ENCODE peak calls at places on chromosomes 16 and 17, in four cellular contexts. Z is amygdala; W is stimulated activated CD4-positive, alpha-beta T cell treated with anti-CD3 and anti-CD28 coated beads, Interleukin-1b, Interleukin-23, amount 100 ng/mL, for 24 hours; G is memory B cell. X is an unnamed sample.

GRCh38 chr16:62135903-62136302 is 99.7 kb upstream of the CDH8 start:
- DNase-seq in Z (no peak), W (no peak), G (no peak), X (no peak)

GRCh38 chr16:77212736-77213541 is 13.7 kb downstream of the SYCE1L start:
- DNase-seq in Z (no peak), W (peak; percentile 66), G (peak; percentile 69), X (no peak)

GRCh38 chr17:33564146-33564545 is 271.1 kb upstream of the ASIC2 start:
- DNase-seq in Z (no peak), W (no peak), G (no peak), X (no peak)

GRCh38 chr17:60173304-60173807 is 23.6 kb downstream of the CA4 start:
- DNase-seq in Z (no peak), W (no peak), G (no peak), X (no peak)

GRCh38 chr16:54193656-54194007 is 93.0 kb downstream of the IRX3 start:
- DNase-seq in Z (peak; percentile 13), W (peak; percentile 13), G (no peak), X (peak; percentile 42)

GRCh38 chr17:63647065-63647725 is 25.0 kb downstream of the MAP3K3 start:
- DNase-seq in Z (no peak), W (no peak), G (no peak), X (no peak)

GRCh38 chr16:29663020-29663828 is at the start of gene SPN:
- DNase-seq in Z (no peak), W (peak; percentile 30), G (no peak), X (no peak)

GRCh38 chr16:27444015-27444414 is 42.0 kb downstream of the IL21R start:
- DNase-seq in Z (no peak), W (no peak), G (no peak), X (no peak)

GRCh38 chr16:67015317-67015731 is 13.6 kb upstream of the CBFB start:
- DNase-seq in Z (no peak), W (no peak), G (no peak), X (no peak)

GRCh38 chr16:78926723-78927200 is 673.8 kb downstream of the MAF start:
- DNase-seq in Z (no peak), W (no peak), G (no peak), X (no peak)

GRCh38 chr17:44960654-44961053 is 7.4 kb downstream of the C1QL1 start:
- DNase-seq in Z (no peak), W (no peak), G (no peak), X (no peak)

GRCh38 chr17:75738218-75738802 is 17.1 kb downstream of the ITGB4 start:
- DNase-seq in Z (peak; percentile 14), W (no peak), G (no peak), X (no peak)

GRCh38 chr16:26453215-26453614 is 613.5 kb upstream of the C16orf82 start:
- DNase-seq in Z (no peak), W (no peak), G (no peak), X (no peak)

GRCh38 chr16:85554114-85554790 is 58.9 kb upstream of the GSE1 start:
- DNase-seq in Z (peak; percentile 46), W (peak; percentile 74), G (peak; percentile 75), X (peak; percentile 79)

GRCh38 chr17:45398800-45399199 is 33.9 kb downstream of the ARHGAP27 start:
- DNase-seq in Z (no peak), W (no peak), G (no peak), X (no peak)

GRCh38 chr17:7137182-7137943 is 22.7 kb upstream of the ASGR2 start:
- DNase-seq in Z (no peak), W (no peak), G (no peak), X (no peak)

GRCh38 chr16:24906199-24906808 is 60.5 kb downstream of the SLC5A11 start:
- DNase-seq in Z (no peak), W (no peak), G (no peak), X (peak; percentile 20)

GRCh38 chr16:61323456-61323855 is 712.8 kb downstream of the CDH8 start:
- DNase-seq in Z (no peak), W (no peak), G (no peak), X (no peak)

GRCh38 chr17:9987779-9988585 is 82.9 kb upstream of the RCVRN start:
- DNase-seq in Z (no peak), W (no peak), G (peak; percentile 8), X (peak; percentile 50)

GRCh38 chr17:82805823-82806222 is 34.0 kb downstream of the ZNF750 start:
- DNase-seq in Z (no peak), W (no peak), G (no peak), X (no peak)

GRCh38 chr16:87806246-87806607 is 40.4 kb upstream of the KLHDC4 start:
- DNase-seq in Z (no peak), W (no peak), G (no peak), X (no peak)

GRCh38 chr17:80253631-80254395 is 6.8 kb upstream of the RNF213 start:
- DNase-seq in Z (no peak), W (no peak), G (no peak), X (no peak)

GRCh38 chr17:66682293-66682692 is 152.6 kb upstream of the CACNG5 start:
- DNase-seq in Z (peak; percentile 24), W (no peak), G (no peak), X (no peak)

GRCh38 chr17:48601184-48601527 is 3.6 kb downstream of the HOXB6 start:
- DNase-seq in Z (no peak), W (no peak), G (no peak), X (no peak)

GRCh38 chr16:16141784-16142396 is 81.4 kb downstream of the ABCC6 start:
- DNase-seq in Z (no peak), W (no peak), G (no peak), X (no peak)

GRCh38 chr17:965311-965989 is 14.1 kb downstream of the NXN start:
- DNase-seq in Z (no peak), W (no peak), G (no peak), X (no peak)

GRCh38 chr16:19415461-19415860 is 2.2 kb upstream of the TMC5 start:
- DNase-seq in Z (no peak), W (no peak), G (no peak), X (no peak)

GRCh38 chr17:77451894-77452852 is 311.4 kb downstream of the SEC14L1 start:
- DNase-seq in Z (peak; percentile 66), W (no peak), G (no peak), X (no peak)

GRCh38 chr17:48542956-48543853 is 1.7 kb downstream of the HOXB2 start:
- DNase-seq in Z (no peak), W (peak; percentile 50), G (peak; percentile 38), X (peak; percentile 57)

GRCh38 chr16:27267037-27267677 is 1.4 kb downstream of the NSMCE1 start:
- DNase-seq in Z (no peak), W (no peak), G (no peak), X (no peak)